ENCODE peak calls at places on chromosomes 2 and 18, in seven cellular contexts. One of them, this sample, is unnamed. For H3K27me3, the result is how much of the 10 kb centered on the place peaks cover.

GRCh38 chr2:65371094-65371474 is 61.3 kb downstream of the SPRED2 start:
- DNase-seq in upper lobe of right lung: no peak
- DNase-seq in GM06990: no peak
- DNase-seq in heart left ventricle: no peak
- DNase-seq in AG04450: no peak
- DNase-seq in mammary epithelial cell: no peak
- DNase-seq in PC-9: no peak
- DNase-seq in this sample: no peak

GRCh38 chr2:88658890-88659881 is 31.9 kb upstream of the EIF2AK3 start:
- DNase-seq in upper lobe of right lung: no peak
- DNase-seq in PC-9: peak
- DNase-seq in heart left ventricle: peak
- DNase-seq in GM06990: no peak
- DNase-seq in AG04450: no peak
- DNase-seq in mammary epithelial cell: no peak
- DNase-seq in this sample: peak

GRCh38 chr2:20608666-20609348 is 42.1 kb downstream of the HS1BP3 start:
- DNase-seq in upper lobe of right lung: peak
- DNase-seq in mammary epithelial cell: no peak
- DNase-seq in GM06990: no peak
- DNase-seq in heart left ventricle: no peak
- DNase-seq in PC-9: no peak
- DNase-seq in AG04450: no peak
- DNase-seq in this sample: peak

GRCh38 chr2:233079473-233079877 is 19.3 kb downstream of the INPP5D start:
- DNase-seq in mammary epithelial cell: no peak
- DNase-seq in heart left ventricle: no peak
- DNase-seq in PC-9: no peak
- DNase-seq in upper lobe of right lung: peak
- DNase-seq in AG04450: no peak
- DNase-seq in GM06990: peak
- DNase-seq in this sample: no peak

GRCh38 chr2:106858810-106859209 is 27.2 kb downstream of the ST6GAL2 start:
- DNase-seq in AG04450: no peak
- DNase-seq in heart left ventricle: no peak
- DNase-seq in upper lobe of right lung: no peak
- DNase-seq in mammary epithelial cell: no peak
- DNase-seq in GM06990: no peak
- DNase-seq in PC-9: no peak
- DNase-seq in this sample: no peak

GRCh38 chr2:151156943-151157705 is 104.5 kb downstream of the RBM43 start:
- DNase-seq in upper lobe of right lung: no peak
- DNase-seq in mammary epithelial cell: no peak
- DNase-seq in AG04450: no peak
- DNase-seq in PC-9: no peak
- DNase-seq in heart left ventricle: no peak
- DNase-seq in GM06990: no peak
- DNase-seq in this sample: no peak

GRCh38 chr2:6793371-6793770 is 72.3 kb downstream of the CMPK2 start:
- DNase-seq in upper lobe of right lung: no peak
- DNase-seq in heart left ventricle: no peak
- DNase-seq in PC-9: no peak
- DNase-seq in AG04450: no peak
- DNase-seq in GM06990: no peak
- DNase-seq in mammary epithelial cell: no peak
- DNase-seq in this sample: no peak

GRCh38 chr2:171248205-171248662 is 87.5 kb upstream of the TLK1 start:
- DNase-seq in upper lobe of right lung: no peak
- DNase-seq in PC-9: no peak
- DNase-seq in heart left ventricle: no peak
- DNase-seq in GM06990: peak
- DNase-seq in mammary epithelial cell: no peak
- DNase-seq in AG04450: no peak
- DNase-seq in this sample: no peak

GRCh38 chr2:224210495-224211472 is 171.7 kb upstream of the SERPINE2 start:
- DNase-seq in mammary epithelial cell: no peak
- DNase-seq in heart left ventricle: no peak
- DNase-seq in AG04450: no peak
- DNase-seq in PC-9: no peak
- DNase-seq in GM06990: no peak
- DNase-seq in upper lobe of right lung: no peak
- DNase-seq in this sample: no peak

GRCh38 chr18:24878289-24878688 is 417.9 kb downstream of the HRH4 start:
- DNase-seq in AG04450: no peak
- DNase-seq in GM06990: no peak
- DNase-seq in upper lobe of right lung: no peak
- DNase-seq in PC-9: no peak
- DNase-seq in heart left ventricle: peak
- DNase-seq in mammary epithelial cell: peak
- DNase-seq in this sample: no peak

GRCh38 chr2:15426606-15427005 is 134.5 kb downstream of the NBAS start:
- DNase-seq in AG04450: no peak
- DNase-seq in mammary epithelial cell: no peak
- DNase-seq in GM06990: no peak
- DNase-seq in PC-9: no peak
- DNase-seq in heart left ventricle: no peak
- DNase-seq in upper lobe of right lung: no peak
- DNase-seq in this sample: no peak

GRCh38 chr2:161384864-161385263 is 31.2 kb upstream of the TBR1 start:
- DNase-seq in GM06990: peak
- DNase-seq in upper lobe of right lung: no peak
- DNase-seq in heart left ventricle: no peak
- DNase-seq in mammary epithelial cell: no peak
- DNase-seq in AG04450: no peak
- DNase-seq in PC-9: no peak
- DNase-seq in this sample: no peak

GRCh38 chr2:168118733-168119518 is 128.5 kb downstream of the STK39 start:
- DNase-seq in PC-9: peak
- DNase-seq in GM06990: no peak
- DNase-seq in heart left ventricle: peak
- DNase-seq in upper lobe of right lung: no peak
- DNase-seq in mammary epithelial cell: peak
- DNase-seq in AG04450: peak
- DNase-seq in this sample: peak

GRCh38 chr18:80034852-80035406 is 695 bp downstream of the RBFA start:
- DNase-seq in upper lobe of right lung: no peak
- DNase-seq in GM06990: no peak
- DNase-seq in heart left ventricle: no peak
- DNase-seq in PC-9: no peak
- DNase-seq in mammary epithelial cell: peak
- DNase-seq in AG04450: no peak
- DNase-seq in this sample: no peak

GRCh38 chr2:25951071-25951547 is 31.2 kb downstream of the KIF3C start:
- DNase-seq in GM06990: peak
- DNase-seq in heart left ventricle: peak
- DNase-seq in mammary epithelial cell: peak
- DNase-seq in PC-9: peak
- DNase-seq in upper lobe of right lung: peak
- DNase-seq in AG04450: peak
- DNase-seq in this sample: peak

GRCh38 chr2:111168528-111168929 is 47.8 kb downstream of the BCL2L11 start:
- DNase-seq in AG04450: peak
- DNase-seq in upper lobe of right lung: no peak
- DNase-seq in heart left ventricle: peak
- DNase-seq in GM06990: peak
- DNase-seq in PC-9: peak
- DNase-seq in mammary epithelial cell: peak
- DNase-seq in this sample: peak

DNA sequence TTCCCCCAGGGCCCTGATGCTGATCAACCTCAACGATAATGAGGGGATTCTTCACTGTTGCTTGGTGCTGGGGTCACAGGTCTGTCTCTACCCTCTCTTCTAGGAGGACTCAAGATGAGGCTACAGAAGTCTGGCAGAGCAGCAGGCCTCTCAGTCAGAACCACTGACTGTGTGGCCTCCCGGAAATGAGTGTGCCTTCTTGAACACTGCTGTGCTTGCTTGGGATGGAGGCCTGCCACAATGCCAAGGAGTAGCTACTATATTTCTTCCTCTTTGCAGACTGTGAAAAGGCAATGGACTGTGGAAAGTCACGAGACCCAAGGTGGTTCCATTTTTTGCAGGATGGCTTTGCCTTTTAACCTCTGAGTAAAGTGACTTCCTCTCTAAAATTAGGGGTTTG is 5.8 kb upstream of the HOXD1 start:
- DNase-seq in mammary epithelial cell: no peak
- DNase-seq in PC-9: no peak
- DNase-seq in upper lobe of right lung: no peak
- DNase-seq in GM06990: no peak
- DNase-seq in heart left ventricle: no peak
- DNase-seq in AG04450: no peak
- DNase-seq in this sample: no peak
- H3K27me3 ChIP-seq in mammary epithelial cell: under half
- H3K27me3 ChIP-seq in PC-9: under half
- H3K27me3 ChIP-seq in upper lobe of right lung: half or more
- H3K27me3 ChIP-seq in GM06990: under half
- H3K27me3 ChIP-seq in heart left ventricle: under half
- H3K27me3 ChIP-seq in AG04450: under half
- H3K27me3 ChIP-seq in this sample: under half

GRCh38 chr2:77977486-77978063 is 455.4 kb upstream of the LRRTM4 start:
- DNase-seq in GM06990: no peak
- DNase-seq in PC-9: no peak
- DNase-seq in heart left ventricle: no peak
- DNase-seq in AG04450: no peak
- DNase-seq in upper lobe of right lung: no peak
- DNase-seq in mammary epithelial cell: no peak
- DNase-seq in this sample: no peak
- TF ChIP-seq CTCF in GM06990: no peak
- TF ChIP-seq CTCF in PC-9: no peak
- TF ChIP-seq CTCF in heart left ventricle: no peak
- TF ChIP-seq CTCF in AG04450: no peak
- TF ChIP-seq CTCF in upper lobe of right lung: no peak
- TF ChIP-seq CTCF in mammary epithelial cell: no peak
- TF ChIP-seq CTCF in this sample: no peak

GRCh38 chr2:126886201-126886905 is 12.3 kb upstream of the TEX51 start:
- DNase-seq in GM06990: peak
- DNase-seq in mammary epithelial cell: no peak
- DNase-seq in AG04450: peak
- DNase-seq in PC-9: no peak
- DNase-seq in heart left ventricle: peak
- DNase-seq in upper lobe of right lung: peak
- DNase-seq in this sample: peak

GRCh38 chr2:126885701-126886121 is 13.0 kb upstream of the TEX51 start:
- DNase-seq in GM06990: no peak
- DNase-seq in PC-9: no peak
- DNase-seq in upper lobe of right lung: peak
- DNase-seq in AG04450: peak
- DNase-seq in mammary epithelial cell: no peak
- DNase-seq in heart left ventricle: no peak
- DNase-seq in this sample: peak

GRCh38 chr2:126889071-126889470 is 9.6 kb upstream of the TEX51 start:
- DNase-seq in GM06990: no peak
- DNase-seq in upper lobe of right lung: peak
- DNase-seq in heart left ventricle: no peak
- DNase-seq in mammary epithelial cell: no peak
- DNase-seq in PC-9: no peak
- DNase-seq in AG04450: no peak
- DNase-seq in this sample: peak

GRCh38 chr2:126886906-126887280 is 11.8 kb upstream of the TEX51 start:
- DNase-seq in AG04450: no peak
- DNase-seq in upper lobe of right lung: peak
- DNase-seq in GM06990: no peak
- DNase-seq in mammary epithelial cell: no peak
- DNase-seq in heart left ventricle: no peak
- DNase-seq in PC-9: no peak
- DNase-seq in this sample: no peak

GRCh38 chr2:126887506-126887905 is 11.2 kb upstream of the TEX51 start:
- DNase-seq in upper lobe of right lung: peak
- DNase-seq in mammary epithelial cell: no peak
- DNase-seq in GM06990: no peak
- DNase-seq in PC-9: no peak
- DNase-seq in heart left ventricle: no peak
- DNase-seq in AG04450: no peak
- DNase-seq in this sample: no peak
- H3K27me3 ChIP-seq in upper lobe of right lung: under half
- H3K27me3 ChIP-seq in mammary epithelial cell: under half
- H3K27me3 ChIP-seq in GM06990: under half
- H3K27me3 ChIP-seq in PC-9: half or more
- H3K27me3 ChIP-seq in heart left ventricle: under half
- H3K27me3 ChIP-seq in AG04450: under half
- H3K27me3 ChIP-seq in this sample: under half

GRCh38 chr18:49250819-49251388 is 209.5 kb downstream of the DYM start:
- DNase-seq in PC-9: no peak
- DNase-seq in AG04450: no peak
- DNase-seq in heart left ventricle: no peak
- DNase-seq in GM06990: no peak
- DNase-seq in upper lobe of right lung: no peak
- DNase-seq in mammary epithelial cell: no peak
- DNase-seq in this sample: peak
- TF ChIP-seq CTCF in PC-9: peak
- TF ChIP-seq CTCF in AG04450: peak
- TF ChIP-seq CTCF in heart left ventricle: no peak
- TF ChIP-seq CTCF in GM06990: peak
- TF ChIP-seq CTCF in upper lobe of right lung: peak
- TF ChIP-seq CTCF in mammary epithelial cell: peak
- TF ChIP-seq CTCF in this sample: no peak

GRCh38 chr2:120469486-120469885 is 123.5 kb downstream of the INHBB start:
- DNase-seq in heart left ventricle: no peak
- DNase-seq in PC-9: no peak
- DNase-seq in mammary epithelial cell: no peak
- DNase-seq in upper lobe of right lung: peak
- DNase-seq in GM06990: no peak
- DNase-seq in AG04450: no peak
- DNase-seq in this sample: peak

GRCh38 chr2:120472031-120472430 is 126.1 kb downstream of the INHBB start:
- DNase-seq in PC-9: peak
- DNase-seq in heart left ventricle: no peak
- DNase-seq in upper lobe of right lung: no peak
- DNase-seq in mammary epithelial cell: no peak
- DNase-seq in AG04450: no peak
- DNase-seq in GM06990: no peak
- DNase-seq in this sample: no peak

GRCh38 chr2:120470717-120471060 is 124.8 kb downstream of the INHBB start:
- DNase-seq in AG04450: no peak
- DNase-seq in PC-9: peak
- DNase-seq in heart left ventricle: no peak
- DNase-seq in mammary epithelial cell: no peak
- DNase-seq in GM06990: no peak
- DNase-seq in upper lobe of right lung: peak
- DNase-seq in this sample: no peak

GRCh38 chr2:120471166-120471565 is 125.2 kb downstream of the INHBB start:
- DNase-seq in GM06990: no peak
- DNase-seq in upper lobe of right lung: peak
- DNase-seq in heart left ventricle: no peak
- DNase-seq in AG04450: no peak
- DNase-seq in PC-9: no peak
- DNase-seq in mammary epithelial cell: no peak
- DNase-seq in this sample: no peak

GRCh38 chr2:120470041-120470716 is 124.2 kb downstream of the INHBB start:
- DNase-seq in PC-9: peak
- DNase-seq in upper lobe of right lung: peak
- DNase-seq in AG04450: peak
- DNase-seq in mammary epithelial cell: peak
- DNase-seq in GM06990: no peak
- DNase-seq in heart left ventricle: no peak
- DNase-seq in this sample: peak
- H3K27me3 ChIP-seq in PC-9: under half
- H3K27me3 ChIP-seq in upper lobe of right lung: under half
- H3K27me3 ChIP-seq in AG04450: under half
- H3K27me3 ChIP-seq in mammary epithelial cell: under half
- H3K27me3 ChIP-seq in GM06990: under half
- H3K27me3 ChIP-seq in heart left ventricle: under half
- H3K27me3 ChIP-seq in this sample: under half

GRCh38 chr2:12776457-12777049 is 59.8 kb downstream of the TRIB2 start:
- DNase-seq in PC-9: no peak
- DNase-seq in upper lobe of right lung: no peak
- DNase-seq in GM06990: no peak
- DNase-seq in heart left ventricle: no peak
- DNase-seq in mammary epithelial cell: no peak
- DNase-seq in AG04450: no peak
- DNase-seq in this sample: no peak
- TF ChIP-seq CTCF in PC-9: no peak
- TF ChIP-seq CTCF in upper lobe of right lung: no peak
- TF ChIP-seq CTCF in GM06990: no peak
- TF ChIP-seq CTCF in heart left ventricle: no peak
- TF ChIP-seq CTCF in mammary epithelial cell: no peak
- TF ChIP-seq CTCF in AG04450: no peak
- TF ChIP-seq CTCF in this sample: no peak